ENCODE peak calls at places on chromosome 5, in five cellular contexts. One of them, this sample, is unnamed.

GRCh38 chr5:74067748-74068541 is 441.9 kb downstream of the ARHGEF28 start:
- DNase-seq in HuH-7: no peak
- DNase-seq in HTR-8/SVneo: peak; percentile 28
- DNase-seq in NCI-H748 treated with DMSO at 0.1 percent for 48 hours: no peak
- DNase-seq in HS-5: no peak
- DNase-seq in this sample: no peak

GRCh38 chr5:75656311-75657003 is 45.2 kb downstream of the ANKDD1B start:
- DNase-seq in HuH-7: no peak
- DNase-seq in HTR-8/SVneo: peak; percentile 37
- DNase-seq in NCI-H748 treated with DMSO at 0.1 percent for 48 hours: no peak
- DNase-seq in HS-5: peak; percentile 8
- DNase-seq in this sample: no peak

GRCh38 chr5:107668154-107668932 is 2.4 kb downstream of the EFNA5 start:
- DNase-seq in HuH-7: no peak
- DNase-seq in HTR-8/SVneo: no peak
- DNase-seq in NCI-H748 treated with DMSO at 0.1 percent for 48 hours: no peak
- DNase-seq in HS-5: no peak
- DNase-seq in this sample: no peak

GRCh38 chr5:1553642-1554409 is 30.1 kb upstream of the LPCAT1 start:
- DNase-seq in HuH-7: no peak
- DNase-seq in HTR-8/SVneo: no peak
- DNase-seq in NCI-H748 treated with DMSO at 0.1 percent for 48 hours: no peak
- DNase-seq in HS-5: no peak
- DNase-seq in this sample: no peak

GRCh38 chr5:170265527-170265926 is 32.0 kb downstream of the LCP2 start:
- DNase-seq in HuH-7: no peak
- DNase-seq in HTR-8/SVneo: no peak
- DNase-seq in NCI-H748 treated with DMSO at 0.1 percent for 48 hours: no peak
- DNase-seq in HS-5: no peak
- DNase-seq in this sample: no peak

GRCh38 chr5:6457592-6457991 is 8.9 kb downstream of the UBE2QL1 start:
- DNase-seq in HuH-7: no peak
- DNase-seq in HTR-8/SVneo: no peak
- DNase-seq in NCI-H748 treated with DMSO at 0.1 percent for 48 hours: no peak
- DNase-seq in HS-5: no peak
- DNase-seq in this sample: no peak

GRCh38 chr5:57842376-57843015 is 359.9 kb upstream of the ACTBL2 start:
- DNase-seq in HuH-7: no peak
- DNase-seq in HTR-8/SVneo: no peak
- DNase-seq in NCI-H748 treated with DMSO at 0.1 percent for 48 hours: no peak
- DNase-seq in HS-5: no peak
- DNase-seq in this sample: no peak

GRCh38 chr5:139912804-139913203 is 117.2 kb downstream of the PSD2 start:
- DNase-seq in HuH-7: no peak
- DNase-seq in HTR-8/SVneo: no peak
- DNase-seq in NCI-H748 treated with DMSO at 0.1 percent for 48 hours: no peak
- DNase-seq in HS-5: no peak
- DNase-seq in this sample: no peak

GRCh38 chr5:129852747-129853352 is 51.4 kb upstream of the CHSY3 start:
- DNase-seq in HuH-7: peak; percentile 36
- DNase-seq in HTR-8/SVneo: peak; percentile 22
- DNase-seq in NCI-H748 treated with DMSO at 0.1 percent for 48 hours: peak; percentile 44
- DNase-seq in HS-5: peak; percentile 45
- DNase-seq in this sample: peak; percentile 81

GRCh38 chr5:111699976-111700375 is 57.0 kb downstream of the NREP start:
- DNase-seq in HuH-7: no peak
- DNase-seq in HTR-8/SVneo: no peak
- DNase-seq in NCI-H748 treated with DMSO at 0.1 percent for 48 hours: peak; percentile 11
- DNase-seq in HS-5: no peak
- DNase-seq in this sample: no peak

GRCh38 chr5:176743828-176744583 is 66.4 kb upstream of the UNC5A start:
- DNase-seq in HuH-7: no peak
- DNase-seq in HTR-8/SVneo: no peak
- DNase-seq in NCI-H748 treated with DMSO at 0.1 percent for 48 hours: no peak
- DNase-seq in HS-5: no peak
- DNase-seq in this sample: no peak

GRCh38 chr5:149537374-149537959 is 13.8 kb downstream of the CSNK1A1 start:
- DNase-seq in HuH-7: no peak
- DNase-seq in HTR-8/SVneo: no peak
- DNase-seq in NCI-H748 treated with DMSO at 0.1 percent for 48 hours: no peak
- DNase-seq in HS-5: no peak
- DNase-seq in this sample: no peak

GRCh38 chr5:176371621-176372539 is 6.6 kb downstream of the ARL10 start:
- DNase-seq in HuH-7: peak; percentile 74
- DNase-seq in HTR-8/SVneo: no peak
- DNase-seq in NCI-H748 treated with DMSO at 0.1 percent for 48 hours: no peak
- DNase-seq in HS-5: no peak
- DNase-seq in this sample: no peak

GRCh38 chr5:62341783-62342475 is 35.9 kb downstream of the KIF2A start:
- DNase-seq in HuH-7: no peak
- DNase-seq in HTR-8/SVneo: no peak
- DNase-seq in NCI-H748 treated with DMSO at 0.1 percent for 48 hours: no peak
- DNase-seq in HS-5: no peak
- DNase-seq in this sample: no peak

GRCh38 chr5:36660397-36661049 is 54.1 kb downstream of the SLC1A3 start:
- DNase-seq in HuH-7: no peak
- DNase-seq in HTR-8/SVneo: no peak
- DNase-seq in NCI-H748 treated with DMSO at 0.1 percent for 48 hours: no peak
- DNase-seq in HS-5: no peak
- DNase-seq in this sample: no peak

GRCh38 chr5:137039939-137040515 is 459.1 kb downstream of the SPOCK1 start:
- DNase-seq in HuH-7: no peak
- DNase-seq in HTR-8/SVneo: no peak
- DNase-seq in NCI-H748 treated with DMSO at 0.1 percent for 48 hours: no peak
- DNase-seq in HS-5: no peak
- DNase-seq in this sample: no peak

GRCh38 chr5:9513825-9514224 is 32.0 kb downstream of the SEMA5A start:
- DNase-seq in HuH-7: no peak
- DNase-seq in HTR-8/SVneo: peak; percentile 26
- DNase-seq in NCI-H748 treated with DMSO at 0.1 percent for 48 hours: no peak
- DNase-seq in HS-5: no peak
- DNase-seq in this sample: peak; percentile 11

GRCh38 chr5:36079200-36079761 is 12.6 kb upstream of the UGT3A2 start:
- DNase-seq in HuH-7: peak; percentile 89
- DNase-seq in HTR-8/SVneo: peak; percentile 91
- DNase-seq in NCI-H748 treated with DMSO at 0.1 percent for 48 hours: peak; percentile 86
- DNase-seq in HS-5: peak; percentile 40
- DNase-seq in this sample: peak; percentile 53